ENCODE peak calls at places on chromosomes 6 and 20, in eight cellular contexts. J is CD8-positive, alpha-beta T cell; X is activated B cell treated with CpG ODN at 0.5 μM for 24 hours; R is fibroblast of lung; L is IMR-90; B is SK-N-SH; N is choroid plexus epithelial cell; E is K562. F is an unnamed sample.
A peak's percentile ranks its signal among the peaks of the same experiment; 100 is the strongest.

GRCh38 chr20:58374906-58375760 is 13.9 kb upstream of the VAPB start:
- DNase-seq in J (no peak), X (no peak), R (peak; percentile 70), L (peak; percentile 68), B (no peak), N (peak; percentile 76), E (no peak), F (no peak)

GRCh38 chr6:25942561-25943147 is 12.2 kb upstream of the SLC17A2 start:
- DNase-seq in J (no peak), X (no peak), R (peak; percentile 12), L (peak; percentile 55), B (peak; percentile 25), N (peak; percentile 82), E (no peak), F (no peak)

GRCh38 chr6:105317607-105318533 is 85.0 kb downstream of the PREP start:
- DNase-seq in J (no peak), X (no peak), R (no peak), L (no peak), B (no peak), N (no peak), E (no peak), F (peak; percentile 68)

GRCh38 chr20:48197034-48197433 is 411.8 kb upstream of the SULF2 start:
- DNase-seq in J (no peak), X (no peak), R (no peak), L (no peak), B (no peak), N (no peak), E (no peak), F (no peak)

GRCh38 chr6:95227301-95227700 is 350.0 kb upstream of the MANEA start:
- DNase-seq in J (no peak), X (no peak), R (no peak), L (no peak), B (peak; percentile 5), N (no peak), E (no peak), F (no peak)

GRCh38 chr20:11366660-11367059 is 551.0 kb upstream of the BTBD3 start:
- DNase-seq in J (no peak), X (no peak), R (peak; percentile 91), L (peak; percentile 96), B (no peak), N (peak; percentile 55), E (no peak), F (no peak)

GRCh38 chr6:46996860-46997641 is 45.1 kb downstream of the ADGRF1 start:
- DNase-seq in J (no peak), X (no peak), R (no peak), L (no peak), B (no peak), N (no peak), E (no peak), F (no peak)

GRCh38 chr6:105642708-105643107 is 239.8 kb upstream of the PREP start:
- DNase-seq in J (no peak), X (no peak), R (peak; percentile 81), L (peak; percentile 33), B (no peak), N (peak; percentile 13), E (no peak), F (no peak)

GRCh38 chr6:84568971-84569370 is 195.4 kb downstream of the TBX18 start:
- DNase-seq in J (no peak), X (no peak), R (peak; percentile 53), L (peak; percentile 7), B (no peak), N (peak; percentile 89), E (no peak), F (no peak)

DNA sequence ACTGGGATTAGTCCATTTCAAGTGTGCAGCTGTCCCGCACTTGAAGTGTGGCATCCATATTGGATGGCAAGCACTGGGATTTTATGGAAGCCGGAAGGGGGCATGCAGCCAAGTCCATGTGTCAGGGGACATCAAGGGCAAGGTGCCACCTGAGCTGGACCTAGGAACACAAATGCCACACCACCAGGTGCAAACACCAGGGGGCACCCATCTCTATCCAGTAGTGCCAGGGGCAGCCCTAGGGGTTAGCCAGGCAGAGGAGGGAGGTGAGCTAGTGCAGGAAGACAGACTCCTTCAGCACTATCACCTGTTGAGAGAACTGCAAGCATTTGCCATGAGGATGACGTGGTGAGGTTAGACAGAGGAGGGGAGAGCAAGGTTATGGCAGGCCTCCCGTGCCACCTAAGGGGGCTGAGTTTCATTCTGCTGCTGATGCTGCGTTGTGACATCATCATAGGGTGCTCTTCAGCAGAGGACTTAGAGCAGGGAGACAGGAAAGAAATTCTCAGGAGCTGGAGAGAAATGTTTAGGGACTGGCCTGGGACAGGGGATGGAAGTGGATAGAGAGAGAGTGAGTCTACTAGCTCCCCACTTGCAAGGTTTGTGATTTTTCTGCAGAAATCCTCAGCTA is 192.6 kb upstream of the SLC24A3 start:
- DNase-seq in J (no peak), X (no peak), R (no peak), L (no peak), B (no peak), N (no peak), E (no peak), F (peak; percentile 45)
- TF ChIP-seq CTCF in J (no peak), X (no peak), R (no peak), L (no peak), B (no peak), N (no peak), E (no peak), F (no peak)

GRCh38 chr6:151658091-151658490 is 149.4 kb upstream of the ESR1 start:
- DNase-seq in J (no peak), X (no peak), R (no peak), L (no peak), B (no peak), N (no peak), E (no peak), F (no peak)
- TF ChIP-seq CTCF in J (no peak), X (no peak), R (no peak), L (no peak), B (no peak), N (no peak), E (no peak), F (no peak)

GRCh38 chr20:62376112-62377063 is 9.3 kb upstream of the LAMA5 start:
- DNase-seq in J (no peak), X (no peak), R (peak; percentile 49), L (peak; percentile 32), B (no peak), N (peak; percentile 61), E (no peak), F (no peak)
- TF ChIP-seq CTCF in J (no peak), X (no peak), R (peak; percentile 45), L (peak; percentile 42), B (peak; percentile 10), N (peak; percentile 58), E (peak; percentile 14), F (peak; percentile 70)

GRCh38 chr20:62780204-62780603 is 16.1 kb upstream of the MRGBP start:
- DNase-seq in J (no peak), X (no peak), R (no peak), L (no peak), B (no peak), N (no peak), E (no peak), F (no peak)

GRCh38 chr20:62780696-62781095 is 15.6 kb upstream of the MRGBP start:
- DNase-seq in J (no peak), X (no peak), R (no peak), L (no peak), B (no peak), N (no peak), E (no peak), F (no peak)

GRCh38 chr20:62784497-62784896 is 11.8 kb upstream of the MRGBP start:
- DNase-seq in J (no peak), X (no peak), R (no peak), L (no peak), B (no peak), N (no peak), E (no peak), F (no peak)

GRCh38 chr20:62782893-62783278 is 13.4 kb upstream of the MRGBP start:
- DNase-seq in J (no peak), X (no peak), R (no peak), L (no peak), B (no peak), N (no peak), E (no peak), F (no peak)

DNA sequence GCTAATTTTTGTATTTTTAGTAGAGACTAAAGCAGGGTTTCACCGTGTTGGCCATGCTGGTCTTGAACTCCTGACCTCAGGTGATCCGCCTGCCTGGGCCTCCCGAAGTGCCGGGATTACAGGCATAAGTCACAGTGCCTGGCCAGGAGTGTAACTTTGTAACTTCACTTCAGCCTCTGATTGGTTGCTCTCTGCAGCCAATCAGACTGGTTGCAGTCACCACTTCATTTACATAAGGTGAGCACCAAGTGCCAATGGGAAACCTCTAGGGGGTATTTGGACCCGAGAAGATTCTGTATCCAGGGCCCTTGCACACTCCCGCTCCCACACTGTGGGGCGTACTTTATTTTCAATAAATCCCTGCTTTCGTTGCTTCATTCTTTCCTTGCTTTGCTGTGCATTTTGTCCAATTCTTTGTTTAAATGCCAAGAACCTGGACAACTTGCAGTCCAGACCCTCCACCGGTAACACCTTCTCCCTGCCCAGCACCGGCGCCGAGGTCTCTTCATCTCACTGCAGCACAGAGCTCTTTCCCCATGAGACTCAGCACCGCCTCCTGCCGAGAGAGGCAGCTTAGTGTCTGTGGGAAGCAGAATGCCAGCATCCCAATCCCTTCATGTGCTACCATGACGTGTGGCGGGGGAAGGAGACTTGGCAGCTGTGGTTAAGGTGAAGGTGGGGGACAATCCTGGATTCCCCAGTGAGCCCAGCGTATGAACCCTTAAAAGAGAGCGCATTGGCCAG is 14.0 kb upstream of the MRGBP start:
- DNase-seq in J (no peak), X (no peak), R (no peak), L (no peak), B (no peak), N (no peak), E (no peak), F (no peak)
- TF ChIP-seq CTCF in J (no peak), X (no peak), R (no peak), L (peak; percentile 24), B (no peak), N (peak; percentile 39), E (peak; percentile 49), F (peak; percentile 3)

DNA sequence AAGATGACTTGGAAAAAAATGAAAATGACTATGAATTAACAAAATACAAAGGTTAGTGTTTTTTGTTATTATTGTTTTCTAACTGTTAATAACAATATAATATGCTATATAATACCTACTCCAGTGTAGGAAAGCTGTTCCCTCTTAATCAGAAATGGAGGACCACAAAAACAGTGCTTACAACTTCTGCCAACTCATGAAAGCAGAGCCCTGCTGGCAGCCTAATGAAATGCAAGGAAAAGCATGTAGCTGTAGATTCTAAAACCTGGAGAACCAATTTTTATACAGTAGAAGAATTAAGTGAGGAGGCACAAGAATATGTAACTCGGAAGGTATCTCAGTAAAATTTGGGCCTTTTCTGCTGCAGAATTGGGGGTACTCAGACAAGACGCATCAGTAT is 29.4 kb downstream of the PHIP start:
- DNase-seq in J (no peak), X (no peak), R (peak; percentile 29), L (peak; percentile 31), B (peak; percentile 8), N (peak; percentile 71), E (peak; percentile 12), F (no peak)
- TF ChIP-seq CTCF in J (peak; percentile 24), X (no peak), R (peak; percentile 50), L (peak; percentile 38), B (peak; percentile 60), N (peak; percentile 77), E (peak; percentile 40), F (peak; percentile 44)

F was measured in esophagus muscularis mucosa.